ENCODE peak calls at places on chromosomes 6 and 20, in four cellular contexts. R is stomach, T is A549, G is sigmoid colon. L is an unnamed sample.

GRCh38 chr6:137863126-137863996 is 3.7 kb upstream of the TNFAIP3 start:
- DNase-seq in T (no peak), R (no peak), G (no peak), L (no peak)

GRCh38 chr6:146358341-146359046 is 185.1 kb upstream of the RAB32 start:
- DNase-seq in G (no peak), T (peak), R (no peak), L (no peak)

GRCh38 chr6:168967556-168967955 is 286.1 kb downstream of the THBS2 start:
- DNase-seq in T (no peak), R (no peak), G (no peak), L (no peak)

GRCh38 chr20:59299961-59300340 is 460 bp upstream of the EDN3 start:
- DNase-seq in R (no peak), G (no peak), T (peak), L (no peak)

GRCh38 chr6:68497927-68498326 is 137.2 kb upstream of the ADGRB3 start:
- DNase-seq in T (no peak), G (no peak), R (no peak), L (no peak)

GRCh38 chr6:89347825-89348224 is 4.7 kb downstream of the UBE2J1 start:
- DNase-seq in G (no peak), R (no peak), T (no peak), L (no peak)

GRCh38 chr6:140382351-140382750 is 1007.9 kb upstream of the CITED2 start:
- DNase-seq in R (no peak), G (no peak), T (no peak), L (no peak)

GRCh38 chr6:40536442-40536841 is 50.7 kb downstream of the LRFN2 start:
- DNase-seq in R (no peak), T (peak), G (no peak), L (no peak)

GRCh38 chr6:55758156-55758942 is 117.0 kb downstream of the BMP5 start:
- DNase-seq in G (no peak), R (no peak), T (peak), L (no peak)

GRCh38 chr20:61370841-61371303 is 118.8 kb downstream of the CDH4 start:
- DNase-seq in T (no peak), G (no peak), R (no peak), L (no peak)

GRCh38 chr6:140708386-140708785 is 1333.9 kb upstream of the CITED2 start:
- DNase-seq in R (no peak), T (no peak), G (no peak), L (no peak)

GRCh38 chr6:28719275-28719940 is 193.7 kb downstream of the GPX5 start:
- DNase-seq in R (no peak), T (peak), G (no peak), L (no peak)

GRCh38 chr20:46402236-46402886 is 4.1 kb downstream of the ELMO2 start:
- DNase-seq in T (no peak), G (no peak), R (no peak), L (no peak)

GRCh38 chr6:116399287-116399686 is 28.5 kb downstream of the DSE start:
- DNase-seq in R (no peak), T (no peak), G (no peak), L (no peak)

GRCh38 chr20:58716476-58717277 is 24.1 kb downstream of the NPEPL1 start:
- DNase-seq in G (peak), R (peak), T (no peak), L (peak)

GRCh38 chr20:34435589-34435988 is 72.5 kb downstream of the ITCH start:
- DNase-seq in G (no peak), R (no peak), T (no peak), L (no peak)

GRCh38 chr6:13307508-13307995 is 20.8 kb downstream of the TBC1D7 start:
- DNase-seq in T (peak), G (no peak), R (no peak), L (no peak)

GRCh38 chr20:49028684-49029083 is 17.4 kb upstream of the CSE1L start:
- DNase-seq in R (no peak), T (peak), G (no peak), L (no peak)

GRCh38 chr6:8536122-8536521 is 100.8 kb upstream of the SLC35B3 start:
- DNase-seq in R (no peak), G (no peak), T (no peak), L (no peak)

GRCh38 chr6:1382883-1383728 is 6.3 kb upstream of the FOXF2 start:
- DNase-seq in T (no peak), G (no peak), R (no peak), L (no peak)

GRCh38 chr6:14716499-14717146 is 529.2 kb upstream of the JARID2 start:
- DNase-seq in G (no peak), R (no peak), T (no peak), L (no peak)

GRCh38 chr6:45044510-45045252 is 283.4 kb upstream of the RUNX2 start:
- DNase-seq in G (no peak), R (no peak), T (no peak), L (no peak)

GRCh38 chr6:42690151-42690702 is 32.2 kb downstream of the PRPH2 start:
- DNase-seq in R (no peak), T (no peak), G (no peak), L (no peak)

GRCh38 chr6:7138111-7138510 is 30.4 kb downstream of the RREB1 start:
- DNase-seq in G (no peak), R (no peak), T (no peak), L (no peak)

GRCh38 chr6:47069156-47069555 is 27.0 kb upstream of the ADGRF1 start:
- DNase-seq in T (no peak), G (no peak), R (no peak), L (no peak)

GRCh38 chr6:42314571-42314950 is 96.9 kb upstream of the MRPS10 start:
- DNase-seq in T (no peak), G (no peak), R (no peak), L (no peak)

GRCh38 chr6:32401564-32401963 is 5.4 kb downstream of the BTNL2 start:
- DNase-seq in G (no peak), R (no peak), T (no peak), L (no peak)

GRCh38 chr6:30322527-30323501 is 3.9 kb upstream of the TRIM39 start:
- DNase-seq in R (no peak), T (no peak), G (no peak), L (no peak)
- TF ChIP-seq EP300 in R (no peak), T (no peak), G (no peak), L (no peak)

GRCh38 chr6:157840261-157840660 is 17.2 kb downstream of the SNX9 start:
- DNase-seq in T (no peak), R (no peak), G (no peak), L (no peak)
- TF ChIP-seq EP300 in T (no peak), R (no peak), G (no peak), L (no peak)

GRCh38 chr6:113385020-113385431 is 472.1 kb upstream of the MARCKS start:
- DNase-seq in R (no peak), G (no peak), T (no peak), L (no peak)
- TF ChIP-seq EP300 in R (no peak), G (no peak), T (no peak), L (no peak)

GRCh38 chr6:329888-330691 is 37.8 kb downstream of the DUSP22 start:
- DNase-seq in R (no peak), G (peak), T (peak), L (no peak)
- TF ChIP-seq EP300 in R (no peak), G (peak), T (no peak), L (no peak)

GRCh38 chr20:24950128-24950835 is 1.2 kb downstream of the CST7 start:
- DNase-seq in T (no peak), R (peak), G (peak), L (no peak)

GRCh38 chr20:24952376-24953203 is 3.5 kb downstream of the CST7 start:
- DNase-seq in G (peak), R (peak), T (no peak), L (no peak)

GRCh38 chr20:24950836-24951525 is 1.9 kb downstream of the CST7 start:
- DNase-seq in G (peak), T (no peak), R (peak), L (no peak)

GRCh38 chr20:24953204-24953565 is 4.1 kb downstream of the CST7 start:
- DNase-seq in R (no peak), G (no peak), T (no peak), L (no peak)

GRCh38 chr20:24951536-24952047 is 2.5 kb downstream of the CST7 start:
- DNase-seq in R (peak), G (peak), T (no peak), L (no peak)
- TF ChIP-seq EP300 in R (no peak), G (no peak), T (no peak), L (no peak)